ENCODE peak calls at places on chromosomes 3 and 15, in four cellular contexts. Z is AG04450, X is OCI-LY7, U is thyroid gland. W is an unnamed sample.

GRCh38 chr15:40470423-40471104 is at the start of gene CHST14:
- DNase-seq in Z (no peak), X (peak; percentile 64), U (peak; percentile 63), W (peak; percentile 69)

GRCh38 chr15:70078578-70079417 is 18.9 kb downstream of the TLE3 start:
- DNase-seq in Z (no peak), X (no peak), U (no peak), W (no peak)

GRCh38 chr3:53661480-53661879 is 167.1 kb downstream of the CACNA1D start:
- DNase-seq in Z (no peak), X (no peak), U (no peak), W (no peak)

GRCh38 chr15:68749365-68750141 is 71.1 kb downstream of the ANP32A start:
- DNase-seq in Z (no peak), X (no peak), U (no peak), W (no peak)

GRCh38 chr3:44476181-44476599 is 1.3 kb downstream of the ZNF445 start:
- DNase-seq in Z (no peak), X (peak; percentile 21), U (no peak), W (no peak)

GRCh38 chr15:77538011-77538410 is 94.7 kb downstream of the LINGO1 start:
- DNase-seq in Z (no peak), X (peak; percentile 90), U (no peak), W (no peak)

GRCh38 chr3:167740961-167741587 is 5.6 kb downstream of the SERPINI1 start:
- DNase-seq in Z (no peak), X (peak; percentile 74), U (peak; percentile 10), W (no peak)

GRCh38 chr3:72690646-72691045 is 157.6 kb downstream of the SHQ1 start:
- DNase-seq in Z (no peak), X (no peak), U (no peak), W (no peak)

DNA sequence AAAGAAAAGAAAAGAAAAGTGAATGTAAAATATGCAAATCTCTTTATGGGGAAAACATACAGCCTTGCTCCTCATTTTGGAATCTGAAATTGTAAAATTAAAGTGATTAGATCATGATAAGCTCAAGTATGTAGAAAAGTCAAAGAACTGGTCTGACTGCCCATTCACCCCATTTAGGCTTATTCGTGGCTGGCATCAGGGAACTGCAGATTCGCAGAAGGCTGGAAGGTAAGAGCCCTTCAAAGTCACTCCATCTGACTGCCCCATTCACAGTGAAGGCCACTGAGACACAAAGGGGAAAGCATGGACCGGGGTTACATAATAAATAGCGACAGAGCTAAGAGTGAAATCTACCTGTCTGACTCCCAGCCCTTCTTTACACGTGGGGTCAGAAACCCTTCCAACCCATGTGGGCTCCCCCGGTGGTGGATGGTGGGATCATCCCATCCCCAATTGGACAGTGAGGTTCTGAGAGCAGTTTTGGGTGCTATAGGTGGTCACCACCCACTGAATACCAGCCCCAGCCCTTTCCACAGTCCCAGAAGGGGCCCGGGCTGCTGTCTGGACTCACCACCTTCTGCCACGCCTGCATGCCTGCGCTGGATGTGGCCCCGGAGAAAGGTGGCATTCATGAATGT is 18.1 kb downstream of the DZIP1L start:
- DNase-seq in Z (no peak), X (no peak), U (peak; percentile 12), W (no peak)
- TF ChIP-seq CTCF in Z (peak; percentile 55), X (peak; percentile 58), U (no peak), W (peak; percentile 51)

DNA sequence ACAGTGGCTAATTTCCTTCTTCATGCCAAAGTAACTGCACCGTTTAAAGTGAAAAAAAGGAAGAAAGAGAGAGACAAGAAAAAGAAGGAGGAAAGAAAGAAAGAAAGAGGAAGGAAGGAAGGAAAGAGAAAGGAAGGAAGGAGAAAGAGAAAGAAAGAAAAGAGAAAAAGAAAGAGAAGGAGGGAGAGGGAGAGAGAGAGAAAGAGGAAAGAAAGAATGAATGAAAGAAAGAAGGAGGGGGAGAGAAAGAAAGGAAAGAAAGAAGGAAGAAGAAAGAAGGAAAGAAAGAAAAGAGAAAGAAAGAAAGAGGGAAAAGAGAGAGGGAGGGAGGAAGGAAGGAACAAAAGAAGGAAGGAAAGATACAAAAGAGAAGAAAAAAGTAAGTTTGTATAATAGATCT is 100.6 kb downstream of the GTPBP8 start:
- DNase-seq in Z (no peak), X (no peak), U (no peak), W (no peak)
- TF ChIP-seq CTCF in Z (no peak), X (no peak), U (no peak), W (no peak)

GRCh38 chr3:185498503-185499396 is at the start of gene TMEM41A:
- DNase-seq in Z (peak; percentile 68), X (peak; percentile 81), U (peak; percentile 94), W (peak; percentile 84)
- TF ChIP-seq CTCF in Z (no peak), X (no peak), U (no peak), W (no peak)

DNA sequence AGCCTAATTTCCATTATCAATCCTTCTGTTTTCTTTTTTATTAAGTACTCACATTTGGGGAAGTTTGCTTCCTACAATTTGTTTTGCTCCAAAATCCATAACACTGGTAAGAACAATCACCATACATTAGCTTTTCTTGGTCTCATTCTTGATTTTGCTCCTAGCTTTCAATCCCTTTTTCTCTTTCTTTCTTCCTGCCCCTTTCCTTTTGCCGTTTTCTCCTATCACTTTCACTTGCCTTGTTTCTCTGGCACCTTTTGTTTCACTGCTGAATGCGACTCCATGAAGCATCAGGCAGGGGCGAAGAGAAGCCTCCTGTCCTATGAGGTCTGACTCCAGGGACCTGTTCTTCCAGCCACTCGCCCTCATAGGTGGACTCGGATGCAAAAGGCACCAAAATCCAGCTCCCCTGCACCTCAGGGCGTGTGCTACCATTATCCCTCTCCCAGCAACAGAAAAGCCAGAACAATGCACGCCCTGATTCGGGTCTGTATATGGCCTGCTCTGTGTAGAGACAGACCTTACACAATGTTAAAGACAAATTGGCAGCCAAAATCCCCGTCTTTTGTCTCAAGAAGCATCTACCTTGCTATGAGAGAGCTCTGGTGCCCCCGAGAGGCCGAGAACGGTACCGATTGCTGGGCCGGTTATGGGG is 462.0 kb upstream of the PPP2R3A start:
- DNase-seq in Z (peak; percentile 23), X (peak; percentile 25), U (peak; percentile 88), W (no peak)
- TF ChIP-seq CTCF in Z (peak; percentile 77), X (peak; percentile 76), U (peak; percentile 57), W (no peak)

GRCh38 chr3:136818191-136818850 is 605 bp upstream of the SLC35G2 start:
- DNase-seq in Z (peak; percentile 59), X (peak; percentile 46), U (peak; percentile 29), W (no peak)
- TF ChIP-seq CTCF in Z (no peak), X (no peak), U (no peak), W (no peak)

GRCh38 chr3:32436816-32437189 is 45.1 kb downstream of the CMTM7 start:
- DNase-seq in Z (no peak), X (peak; percentile 75), U (no peak), W (no peak)

GRCh38 chr3:32434206-32434605 is 42.6 kb downstream of the CMTM7 start:
- DNase-seq in Z (no peak), X (no peak), U (no peak), W (no peak)

GRCh38 chr3:32437898-32438297 is 46.2 kb downstream of the CMTM7 start:
- DNase-seq in Z (no peak), X (peak; percentile 44), U (no peak), W (no peak)

GRCh38 chr3:32438596-32439344 is 47.1 kb downstream of the CMTM7 start:
- DNase-seq in Z (no peak), X (peak; percentile 86), U (no peak), W (no peak)

DNA sequence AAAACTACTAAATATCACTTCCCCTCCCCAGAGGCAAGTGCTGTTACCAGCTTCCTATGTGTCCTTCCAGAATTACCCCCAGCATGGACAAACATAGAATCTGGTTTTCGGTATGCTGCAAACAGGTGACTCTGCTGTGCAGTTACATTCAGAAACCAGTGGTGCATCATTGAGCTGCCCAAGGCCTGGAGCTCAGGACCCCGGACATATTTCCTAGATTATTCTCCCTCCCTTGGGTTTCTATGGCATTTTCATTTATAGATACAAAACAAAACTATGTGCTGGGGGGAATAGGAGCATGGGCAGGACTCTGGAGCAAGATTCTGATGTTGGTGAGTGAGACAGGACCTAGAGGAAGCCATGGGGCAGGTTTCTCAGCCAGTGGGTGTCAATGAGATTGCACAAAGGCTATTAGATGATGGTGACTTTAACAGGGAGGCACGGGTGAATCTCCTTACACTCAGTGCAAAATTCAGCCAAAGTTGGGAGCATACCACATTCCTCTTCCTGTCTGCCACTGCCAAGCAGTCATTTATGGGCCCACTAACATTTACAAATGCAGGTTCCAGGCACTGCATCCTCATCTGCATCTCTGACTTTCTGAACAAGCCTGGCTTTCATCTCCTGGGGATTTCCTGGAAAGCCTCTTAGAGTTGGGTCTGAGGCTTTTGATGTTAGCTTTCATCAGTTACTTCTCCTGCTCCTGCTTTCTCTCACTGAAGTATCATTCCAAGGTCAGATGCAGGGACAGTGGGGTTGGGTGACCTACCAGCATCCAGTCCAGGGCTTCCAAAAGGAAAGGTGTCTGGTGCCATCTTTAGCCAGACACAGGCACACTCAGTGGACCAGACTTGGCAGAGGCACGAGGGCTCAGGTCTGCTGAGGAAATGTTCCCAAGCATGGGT is 44.5 kb downstream of the CMTM7 start:
- DNase-seq in Z (no peak), X (peak; percentile 57), U (no peak), W (no peak)
- TF ChIP-seq CTCF in Z (no peak), X (peak; percentile 38), U (no peak), W (no peak)

GRCh38 chr3:54951405-54951804 is 23.5 kb upstream of the LRTM1 start:
- DNase-seq in Z (peak; percentile 83), X (peak; percentile 22), U (peak; percentile 22), W (peak; percentile 60)
- TF ChIP-seq CTCF in Z (peak; percentile 93), X (peak; percentile 67), U (no peak), W (peak; percentile 73)

GRCh38 chr15:34038404-34039179 is 412 bp downstream of the AVEN start:
- DNase-seq in Z (no peak), X (peak; percentile 84), U (peak; percentile 81), W (no peak)
- TF ChIP-seq CTCF in Z (no peak), X (no peak), U (no peak), W (no peak)

GRCh38 chr3:139838269-139838957 is 96.6 kb upstream of the CLSTN2 start:
- DNase-seq in Z (no peak), X (no peak), U (no peak), W (no peak)
- TF ChIP-seq CTCF in Z (no peak), X (no peak), U (no peak), W (no peak)

W was measured in CD14-positive monocyte.